ENCODE peak calls at places on chromosomes 6 and 20, in nine cellular contexts. One of them, this sample, is unnamed.

GRCh38 chr6:91020741-91021140 is 433.9 kb upstream of the MAP3K7 start:
- DNase-seq in hepatocyte: no peak
- DNase-seq in iPS DF 6.9: no peak
- DNase-seq in ascending aorta: no peak
- DNase-seq in tibial nerve: no peak
- DNase-seq in lower lobe of right lung: no peak
- DNase-seq in suprapubic skin: no peak
- DNase-seq in BJ: no peak
- DNase-seq in PC-9: no peak
- DNase-seq in this sample: no peak

GRCh38 chr6:139533573-139534471 is 159.4 kb upstream of the CITED2 start:
- DNase-seq in lower lobe of right lung: peak; percentile 61
- DNase-seq in tibial nerve: peak; percentile 27
- DNase-seq in BJ: peak; percentile 55
- DNase-seq in PC-9: no peak
- DNase-seq in suprapubic skin: no peak
- DNase-seq in hepatocyte: peak; percentile 50
- DNase-seq in iPS DF 6.9: no peak
- DNase-seq in ascending aorta: no peak
- DNase-seq in this sample: peak; percentile 55

GRCh38 chr6:149234051-149234962 is 83.2 kb upstream of the TAB2 start:
- DNase-seq in PC-9: peak; percentile 57
- DNase-seq in suprapubic skin: no peak
- DNase-seq in hepatocyte: no peak
- DNase-seq in ascending aorta: no peak
- DNase-seq in BJ: no peak
- DNase-seq in tibial nerve: no peak
- DNase-seq in lower lobe of right lung: no peak
- DNase-seq in iPS DF 6.9: no peak
- DNase-seq in this sample: no peak

GRCh38 chr6:44679906-44680698 is 292.6 kb downstream of the CDC5L start:
- DNase-seq in iPS DF 6.9: no peak
- DNase-seq in BJ: no peak
- DNase-seq in suprapubic skin: no peak
- DNase-seq in hepatocyte: no peak
- DNase-seq in tibial nerve: no peak
- DNase-seq in PC-9: no peak
- DNase-seq in lower lobe of right lung: no peak
- DNase-seq in ascending aorta: no peak
- DNase-seq in this sample: no peak

GRCh38 chr6:137699036-137699683 is 167.9 kb upstream of the TNFAIP3 start:
- DNase-seq in suprapubic skin: no peak
- DNase-seq in iPS DF 6.9: no peak
- DNase-seq in BJ: no peak
- DNase-seq in PC-9: no peak
- DNase-seq in ascending aorta: no peak
- DNase-seq in hepatocyte: no peak
- DNase-seq in tibial nerve: no peak
- DNase-seq in lower lobe of right lung: no peak
- DNase-seq in this sample: no peak

GRCh38 chr6:52328721-52329120 is 33.2 kb upstream of the PAQR8 start:
- DNase-seq in lower lobe of right lung: no peak
- DNase-seq in suprapubic skin: no peak
- DNase-seq in PC-9: no peak
- DNase-seq in hepatocyte: no peak
- DNase-seq in BJ: no peak
- DNase-seq in tibial nerve: no peak
- DNase-seq in iPS DF 6.9: no peak
- DNase-seq in ascending aorta: no peak
- DNase-seq in this sample: no peak

GRCh38 chr6:153852034-153852433 is 187.0 kb upstream of the OPRM1 start:
- DNase-seq in hepatocyte: no peak
- DNase-seq in BJ: no peak
- DNase-seq in iPS DF 6.9: no peak
- DNase-seq in ascending aorta: no peak
- DNase-seq in suprapubic skin: no peak
- DNase-seq in tibial nerve: no peak
- DNase-seq in PC-9: no peak
- DNase-seq in lower lobe of right lung: no peak
- DNase-seq in this sample: no peak

GRCh38 chr6:56172144-56172543 is 75.2 kb downstream of the COL21A1 start:
- DNase-seq in PC-9: no peak
- DNase-seq in tibial nerve: no peak
- DNase-seq in lower lobe of right lung: no peak
- DNase-seq in suprapubic skin: no peak
- DNase-seq in hepatocyte: no peak
- DNase-seq in ascending aorta: no peak
- DNase-seq in iPS DF 6.9: no peak
- DNase-seq in BJ: no peak
- DNase-seq in this sample: no peak

GRCh38 chr6:139433647-139434419 is 59.4 kb upstream of the CITED2 start:
- DNase-seq in suprapubic skin: no peak
- DNase-seq in lower lobe of right lung: no peak
- DNase-seq in PC-9: peak; percentile 89
- DNase-seq in ascending aorta: no peak
- DNase-seq in hepatocyte: peak; percentile 24
- DNase-seq in tibial nerve: no peak
- DNase-seq in iPS DF 6.9: no peak
- DNase-seq in BJ: no peak
- DNase-seq in this sample: no peak

GRCh38 chr6:137332637-137333228 is 113.5 kb upstream of the IFNGR1 start:
- DNase-seq in tibial nerve: no peak
- DNase-seq in hepatocyte: no peak
- DNase-seq in lower lobe of right lung: no peak
- DNase-seq in PC-9: peak; percentile 22
- DNase-seq in BJ: peak; percentile 63
- DNase-seq in ascending aorta: no peak
- DNase-seq in iPS DF 6.9: no peak
- DNase-seq in suprapubic skin: no peak
- DNase-seq in this sample: peak; percentile 90

GRCh38 chr20:44807684-44808056 is 2.7 kb downstream of the RIMS4 start:
- DNase-seq in tibial nerve: no peak
- DNase-seq in BJ: no peak
- DNase-seq in lower lobe of right lung: no peak
- DNase-seq in iPS DF 6.9: no peak
- DNase-seq in ascending aorta: no peak
- DNase-seq in hepatocyte: no peak
- DNase-seq in suprapubic skin: no peak
- DNase-seq in PC-9: no peak
- DNase-seq in this sample: no peak

GRCh38 chr6:35907750-35908149 is 13.1 kb downstream of the SRPK1 start:
- DNase-seq in suprapubic skin: no peak
- DNase-seq in tibial nerve: no peak
- DNase-seq in BJ: no peak
- DNase-seq in ascending aorta: no peak
- DNase-seq in lower lobe of right lung: no peak
- DNase-seq in hepatocyte: no peak
- DNase-seq in iPS DF 6.9: no peak
- DNase-seq in PC-9: no peak
- DNase-seq in this sample: no peak

GRCh38 chr6:156639023-156639728 is 138.0 kb upstream of the ARID1B start:
- DNase-seq in PC-9: no peak
- DNase-seq in ascending aorta: no peak
- DNase-seq in lower lobe of right lung: no peak
- DNase-seq in tibial nerve: no peak
- DNase-seq in hepatocyte: no peak
- DNase-seq in suprapubic skin: no peak
- DNase-seq in iPS DF 6.9: no peak
- DNase-seq in BJ: no peak
- DNase-seq in this sample: no peak

GRCh38 chr6:156634048-156634447 is 143.1 kb upstream of the ARID1B start:
- DNase-seq in ascending aorta: no peak
- DNase-seq in iPS DF 6.9: no peak
- DNase-seq in hepatocyte: no peak
- DNase-seq in PC-9: no peak
- DNase-seq in lower lobe of right lung: no peak
- DNase-seq in tibial nerve: no peak
- DNase-seq in BJ: no peak
- DNase-seq in suprapubic skin: no peak
- DNase-seq in this sample: no peak

GRCh38 chr6:156633291-156633690 is 143.9 kb upstream of the ARID1B start:
- DNase-seq in ascending aorta: no peak
- DNase-seq in suprapubic skin: no peak
- DNase-seq in BJ: no peak
- DNase-seq in lower lobe of right lung: no peak
- DNase-seq in iPS DF 6.9: no peak
- DNase-seq in tibial nerve: no peak
- DNase-seq in PC-9: no peak
- DNase-seq in hepatocyte: no peak
- DNase-seq in this sample: no peak

GRCh38 chr6:156638581-156638980 is 138.6 kb upstream of the ARID1B start:
- DNase-seq in suprapubic skin: no peak
- DNase-seq in ascending aorta: no peak
- DNase-seq in tibial nerve: no peak
- DNase-seq in hepatocyte: no peak
- DNase-seq in PC-9: no peak
- DNase-seq in iPS DF 6.9: no peak
- DNase-seq in BJ: no peak
- DNase-seq in lower lobe of right lung: no peak
- DNase-seq in this sample: no peak

DNA sequence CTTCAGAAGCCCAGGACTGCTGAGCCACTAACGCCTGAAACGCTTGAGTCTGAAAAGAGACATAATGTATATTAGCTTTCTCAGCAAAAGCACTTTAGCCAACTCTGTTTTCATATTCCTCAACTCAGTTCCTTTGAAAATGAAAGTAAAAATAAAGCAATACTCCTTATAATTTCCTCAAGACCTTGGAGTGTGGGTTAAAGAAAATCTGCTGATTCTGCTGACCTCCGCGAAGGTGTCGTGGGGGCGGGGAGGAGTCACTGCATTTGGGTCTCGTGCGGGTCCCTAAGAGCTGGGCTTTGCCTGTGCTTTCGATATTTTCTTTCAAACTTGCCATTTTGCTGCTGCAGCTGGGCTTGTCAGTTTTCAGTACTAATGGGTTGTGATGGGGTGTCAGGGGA is 142.2 kb upstream of the ARID1B start:
- DNase-seq in PC-9: no peak
- DNase-seq in hepatocyte: no peak
- DNase-seq in iPS DF 6.9: no peak
- DNase-seq in lower lobe of right lung: no peak
- DNase-seq in ascending aorta: no peak
- DNase-seq in BJ: no peak
- DNase-seq in tibial nerve: no peak
- DNase-seq in suprapubic skin: no peak
- DNase-seq in this sample: no peak
- H3K4me3 ChIP-seq in PC-9: no peak overlapping the region
- H3K4me3 ChIP-seq in hepatocyte: no peak overlapping the region
- H3K4me3 ChIP-seq in iPS DF 6.9: no peak overlapping the region
- H3K4me3 ChIP-seq in lower lobe of right lung: peak overlapping the region; percentile 39
- H3K4me3 ChIP-seq in ascending aorta: peak overlapping the region; percentile 37
- H3K4me3 ChIP-seq in BJ: no peak overlapping the region
- H3K4me3 ChIP-seq in tibial nerve: peak overlapping the region; percentile 10
- H3K4me3 ChIP-seq in suprapubic skin: peak overlapping the region; percentile 33
- H3K4me3 ChIP-seq in this sample: no peak overlapping the region

DNA sequence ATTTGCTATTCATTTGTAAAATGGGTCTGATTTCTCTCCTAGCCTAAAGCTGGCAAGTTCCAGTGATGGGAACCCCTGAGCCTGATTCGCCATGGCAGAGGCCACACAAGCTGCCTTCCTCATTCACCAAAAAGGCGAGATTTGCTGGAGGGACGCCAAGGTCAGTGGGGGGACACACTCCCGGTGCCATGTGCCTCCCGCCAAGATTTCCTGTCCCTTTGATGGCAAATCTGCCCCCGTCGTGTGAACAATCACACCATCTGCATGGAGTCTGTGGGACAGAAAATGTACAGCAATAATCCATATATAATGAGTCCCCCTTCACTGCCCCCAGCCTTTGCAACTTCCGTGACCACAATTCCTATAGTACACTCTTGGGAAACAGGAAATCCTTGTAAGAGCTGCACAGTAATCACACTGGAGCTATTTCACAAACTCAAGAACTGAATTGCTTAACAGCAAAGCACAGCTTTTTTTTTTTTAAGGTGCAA is 15.7 kb upstream of the IGF2R start:
- DNase-seq in PC-9: no peak
- DNase-seq in suprapubic skin: no peak
- DNase-seq in ascending aorta: no peak
- DNase-seq in lower lobe of right lung: peak; percentile 78
- DNase-seq in iPS DF 6.9: no peak
- DNase-seq in BJ: no peak
- DNase-seq in tibial nerve: peak; percentile 56
- DNase-seq in hepatocyte: peak; percentile 35
- DNase-seq in this sample: no peak
- H3K4me3 ChIP-seq in PC-9: no peak overlapping the region
- H3K4me3 ChIP-seq in suprapubic skin: no peak overlapping the region
- H3K4me3 ChIP-seq in ascending aorta: no peak overlapping the region
- H3K4me3 ChIP-seq in lower lobe of right lung: peak overlapping the region; percentile 7
- H3K4me3 ChIP-seq in iPS DF 6.9: no peak overlapping the region
- H3K4me3 ChIP-seq in BJ: no peak overlapping the region
- H3K4me3 ChIP-seq in tibial nerve: no peak overlapping the region
- H3K4me3 ChIP-seq in hepatocyte: no peak overlapping the region
- H3K4me3 ChIP-seq in this sample: no peak overlapping the region

GRCh38 chr20:38843346-38843745 is 37.8 kb downstream of the PPP1R16B start:
- DNase-seq in ascending aorta: no peak
- DNase-seq in tibial nerve: no peak
- DNase-seq in BJ: no peak
- DNase-seq in lower lobe of right lung: no peak
- DNase-seq in PC-9: no peak
- DNase-seq in hepatocyte: no peak
- DNase-seq in suprapubic skin: no peak
- DNase-seq in iPS DF 6.9: no peak
- DNase-seq in this sample: no peak

GRCh38 chr20:38841570-38841969 is 36.1 kb downstream of the PPP1R16B start:
- DNase-seq in iPS DF 6.9: no peak
- DNase-seq in hepatocyte: no peak
- DNase-seq in ascending aorta: no peak
- DNase-seq in PC-9: no peak
- DNase-seq in lower lobe of right lung: no peak
- DNase-seq in BJ: no peak
- DNase-seq in suprapubic skin: no peak
- DNase-seq in tibial nerve: no peak
- DNase-seq in this sample: no peak

GRCh38 chr20:38840894-38841470 is 35.5 kb downstream of the PPP1R16B start:
- DNase-seq in iPS DF 6.9: no peak
- DNase-seq in BJ: no peak
- DNase-seq in ascending aorta: no peak
- DNase-seq in hepatocyte: no peak
- DNase-seq in suprapubic skin: no peak
- DNase-seq in PC-9: no peak
- DNase-seq in tibial nerve: no peak
- DNase-seq in lower lobe of right lung: no peak
- DNase-seq in this sample: no peak

GRCh38 chr20:38842017-38842416 is 36.5 kb downstream of the PPP1R16B start:
- DNase-seq in ascending aorta: no peak
- DNase-seq in hepatocyte: no peak
- DNase-seq in PC-9: no peak
- DNase-seq in tibial nerve: no peak
- DNase-seq in BJ: no peak
- DNase-seq in iPS DF 6.9: no peak
- DNase-seq in lower lobe of right lung: no peak
- DNase-seq in suprapubic skin: no peak
- DNase-seq in this sample: no peak

GRCh38 chr20:38842558-38842981 is 37.1 kb downstream of the PPP1R16B start:
- DNase-seq in hepatocyte: no peak
- DNase-seq in iPS DF 6.9: no peak
- DNase-seq in lower lobe of right lung: no peak
- DNase-seq in BJ: no peak
- DNase-seq in PC-9: no peak
- DNase-seq in tibial nerve: no peak
- DNase-seq in ascending aorta: no peak
- DNase-seq in suprapubic skin: no peak
- DNase-seq in this sample: no peak
- H3K4me3 ChIP-seq in hepatocyte: no peak overlapping the region
- H3K4me3 ChIP-seq in iPS DF 6.9: no peak overlapping the region
- H3K4me3 ChIP-seq in lower lobe of right lung: no peak overlapping the region
- H3K4me3 ChIP-seq in BJ: no peak overlapping the region
- H3K4me3 ChIP-seq in PC-9: no peak overlapping the region
- H3K4me3 ChIP-seq in tibial nerve: no peak overlapping the region
- H3K4me3 ChIP-seq in ascending aorta: no peak overlapping the region
- H3K4me3 ChIP-seq in suprapubic skin: no peak overlapping the region
- H3K4me3 ChIP-seq in this sample: no peak overlapping the region

GRCh38 chr20:62186887-62187866 is 4.3 kb downstream of the MTG2 start:
- DNase-seq in iPS DF 6.9: no peak
- DNase-seq in tibial nerve: no peak
- DNase-seq in BJ: no peak
- DNase-seq in PC-9: no peak
- DNase-seq in ascending aorta: no peak
- DNase-seq in suprapubic skin: no peak
- DNase-seq in lower lobe of right lung: no peak
- DNase-seq in hepatocyte: no peak
- DNase-seq in this sample: no peak
- H3K4me3 ChIP-seq in iPS DF 6.9: no peak overlapping the region
- H3K4me3 ChIP-seq in tibial nerve: no peak overlapping the region
- H3K4me3 ChIP-seq in BJ: no peak overlapping the region
- H3K4me3 ChIP-seq in PC-9: no peak overlapping the region
- H3K4me3 ChIP-seq in ascending aorta: no peak overlapping the region
- H3K4me3 ChIP-seq in suprapubic skin: no peak overlapping the region
- H3K4me3 ChIP-seq in lower lobe of right lung: no peak overlapping the region
- H3K4me3 ChIP-seq in hepatocyte: no peak overlapping the region
- H3K4me3 ChIP-seq in this sample: no peak overlapping the region

This sample was measured in astrocyte of the cerebellum.